ENCODE peak calls at places on chromosomes 3 and 15, in five cellular contexts. C is NCI-H2029 treated with DMSO at 0.1 percent for 48 hours; E is stimulated activated CD8-positive, alpha-beta memory T cell treated with anti-CD3 and anti-CD28 coated beads, Interleukin-7, amount 100 ng/mL, for 1 hour; P is activated naive CD4-positive, alpha-beta T cell treated with Interleukin-2 at 50 U/mL for 16 hours; U is activated CD4-positive, alpha-beta T cell treated with anti-CD3 and anti-CD28 coated beads for 48 hours. Z is an unnamed sample.

GRCh38 chr3:24548278-24548677 is 53.6 kb upstream of the THRB start:
- DNase-seq in C (peak), U (no peak), P (no peak), E (no peak), Z (no peak)

GRCh38 chr15:35271371-35272043 is 186.4 kb upstream of the NANOGP8 start:
- DNase-seq in E (no peak), P (no peak), C (no peak), U (no peak), Z (no peak)

GRCh38 chr3:49791571-49791970 is 5.2 kb upstream of the IP6K1 start:
- DNase-seq in P (no peak), C (no peak), E (no peak), U (no peak), Z (no peak)

GRCh38 chr15:80455668-80456442 is 51.7 kb downstream of the ARNT2 start:
- DNase-seq in E (peak), P (peak), C (peak), U (peak), Z (peak)

GRCh38 chr3:56868706-56869105 is 67.0 kb upstream of the ARHGEF3 start:
- DNase-seq in E (no peak), U (no peak), P (no peak), C (no peak), Z (no peak)

GRCh38 chr3:126349611-126350501 is 7.4 kb downstream of the KLF15 start:
- DNase-seq in P (no peak), C (no peak), U (no peak), E (no peak), Z (no peak)

GRCh38 chr3:191882289-191882688 is 421.3 kb downstream of the PYDC2 start:
- DNase-seq in P (no peak), U (no peak), C (no peak), E (no peak), Z (no peak)

GRCh38 chr3:195106418-195106906 is 164.5 kb downstream of the XXYLT1 start:
- DNase-seq in E (peak), C (no peak), P (peak), U (peak), Z (peak)

GRCh38 chr3:173395073-173395411 is 2.5 kb upstream of the NLGN1 start:
- DNase-seq in C (no peak), E (no peak), P (no peak), U (no peak), Z (no peak)

GRCh38 chr3:73115806-73116205 is 54.3 kb downstream of the EBLN2 start:
- DNase-seq in E (no peak), P (no peak), U (no peak), C (no peak), Z (no peak)